ENCODE peak calls at places on chromosomes 16 and 17, in nine cellular contexts. O, S, G, E, T, M, V, P and K are unnamed samples.

GRCh38 chr17:45223541-45224528 is 2.1 kb downstream of the FMNL1 start:
- DNase-seq in O (no peak), S (no peak), G (no peak), E (no peak), T (no peak), M (no peak), V (peak), P (no peak), K (no peak)

GRCh38 chr16:89040861-89041570 is 52.6 kb upstream of the ACSF3 start:
- DNase-seq in O (no peak), S (no peak), G (no peak), E (no peak), T (no peak), M (no peak), V (no peak), P (no peak), K (no peak)

GRCh38 chr16:31696968-31697743 is 169.5 kb downstream of the AHSP start:
- DNase-seq in O (peak), S (no peak), G (peak), E (no peak), T (no peak), M (peak), V (no peak), P (no peak), K (peak)

GRCh38 chr16:72878301-72879269 is 169.3 kb downstream of the ZFHX3 start:
- DNase-seq in O (no peak), S (no peak), G (peak), E (no peak), T (no peak), M (no peak), V (no peak), P (no peak), K (no peak)

GRCh38 chr17:81838753-81839255 is 4.0 kb upstream of the PPP1R27 start:
- DNase-seq in O (no peak), S (no peak), G (no peak), E (no peak), T (no peak), M (no peak), V (no peak), P (no peak), K (no peak)

GRCh38 chr17:33464669-33465275 is 171.7 kb upstream of the ASIC2 start:
- DNase-seq in O (no peak), S (no peak), G (peak), E (no peak), T (no peak), M (no peak), V (no peak), P (no peak), K (no peak)

GRCh38 chr17:44758414-44759095 is at the start of gene ADAM11:
- DNase-seq in O (no peak), S (no peak), G (peak), E (no peak), T (no peak), M (no peak), V (no peak), P (no peak), K (peak)

GRCh38 chr16:68987734-68988457 is 117.6 kb upstream of the HAS3 start:
- DNase-seq in O (no peak), S (no peak), G (no peak), E (no peak), T (no peak), M (no peak), V (no peak), P (no peak), K (peak)

GRCh38 chr17:79263191-79263590 is 188.6 kb downstream of the ENGASE start:
- DNase-seq in O (no peak), S (no peak), G (no peak), E (no peak), T (no peak), M (no peak), V (no peak), P (no peak), K (no peak)

GRCh38 chr16:1278456-1278855 is 22.6 kb downstream of the TPSD1 start:
- DNase-seq in O (no peak), S (peak), G (no peak), E (no peak), T (no peak), M (no peak), V (no peak), P (no peak), K (no peak)

GRCh38 chr17:63232565-63233310 is 213.4 kb downstream of the CYB561 start:
- DNase-seq in O (no peak), S (no peak), G (no peak), E (no peak), T (no peak), M (no peak), V (no peak), P (no peak), K (no peak)

GRCh38 chr16:50395763-50396710 is 27.2 kb upstream of the BRD7 start:
- DNase-seq in O (no peak), S (peak), G (no peak), E (no peak), T (no peak), M (no peak), V (no peak), P (no peak), K (no peak)

GRCh38 chr17:14196337-14196997 is 40.2 kb downstream of the CDRT15 start:
- DNase-seq in O (peak), S (no peak), G (no peak), E (no peak), T (no peak), M (no peak), V (no peak), P (no peak), K (no peak)

GRCh38 chr16:81996664-81997529 is 14.4 kb downstream of the SDR42E1 start:
- DNase-seq in O (peak), S (no peak), G (peak), E (no peak), T (peak), M (no peak), V (no peak), P (no peak), K (no peak)

GRCh38 chr17:40290629-40291296 is 3.1 kb downstream of the CDC6 start:
- DNase-seq in O (peak), S (no peak), G (peak), E (peak), T (peak), M (peak), V (peak), P (no peak), K (peak)

GRCh38 chr17:61583242-61583641 is 7.8 kb downstream of the NACA2 start:
- DNase-seq in O (peak), S (no peak), G (peak), E (no peak), T (no peak), M (no peak), V (no peak), P (no peak), K (no peak)

GRCh38 chr17:80645706-80646325 is 101.2 kb downstream of the RPTOR start:
- DNase-seq in O (no peak), S (no peak), G (no peak), E (no peak), T (no peak), M (no peak), V (no peak), P (no peak), K (no peak)

GRCh38 chr16:69741951-69742904 is 12.5 kb downstream of the NOB1 start:
- DNase-seq in O (no peak), S (no peak), G (peak), E (no peak), T (peak), M (no peak), V (peak), P (no peak), K (no peak)

GRCh38 chr17:72205357-72205756 is 84.5 kb downstream of the SOX9 start:
- DNase-seq in O (no peak), S (no peak), G (peak), E (no peak), T (no peak), M (no peak), V (no peak), P (no peak), K (no peak)

GRCh38 chr16:68367034-68367433 is 56.2 kb downstream of the PRMT7 start:
- DNase-seq in O (peak), S (no peak), G (peak), E (peak), T (peak), M (peak), V (peak), P (peak), K (peak)

GRCh38 chr16:25089346-25089745 is 22.2 kb upstream of the LCMT1 start:
- DNase-seq in O (no peak), S (no peak), G (no peak), E (no peak), T (no peak), M (no peak), V (peak), P (no peak), K (no peak)

GRCh38 chr16:68790130-68790761 is 53.1 kb upstream of the TANGO6 start:
- DNase-seq in O (no peak), S (no peak), G (no peak), E (no peak), T (peak), M (no peak), V (no peak), P (no peak), K (no peak)

GRCh38 chr17:12536472-12536871 is 129.2 kb upstream of the MYOCD start:
- DNase-seq in O (no peak), S (no peak), G (no peak), E (no peak), T (no peak), M (no peak), V (no peak), P (no peak), K (no peak)

GRCh38 chr16:56263711-56264608 is 72.7 kb downstream of the GNAO1 start:
- DNase-seq in O (no peak), S (no peak), G (peak), E (no peak), T (no peak), M (no peak), V (no peak), P (no peak), K (no peak)

GRCh38 chr17:42345396-42346078 is 42.7 kb downstream of the STAT3 start:
- DNase-seq in O (peak), S (no peak), G (peak), E (no peak), T (no peak), M (no peak), V (no peak), P (no peak), K (no peak)

GRCh38 chr16:7364054-7364407 is 31.4 kb downstream of the RBFOX1 start:
- DNase-seq in O (no peak), S (no peak), G (no peak), E (no peak), T (no peak), M (no peak), V (no peak), P (no peak), K (no peak)

GRCh38 chr16:49484454-49484853 is 110.8 kb downstream of the C16orf78 start:
- DNase-seq in O (no peak), S (no peak), G (peak), E (no peak), T (no peak), M (no peak), V (peak), P (peak), K (peak)

GRCh38 chr16:77744136-77744535 is 21.8 kb downstream of the NUDT7 start:
- DNase-seq in O (no peak), S (no peak), G (no peak), E (no peak), T (no peak), M (no peak), V (no peak), P (no peak), K (no peak)